ENCODE peak calls at places on chromosomes 16 and 17, in four cellular contexts. S, B, W and D are unnamed samples.

GRCh38 chr16:49454426-49455180 is 81.0 kb downstream of the C16orf78 start:
- DNase-seq in S (no peak), B (no peak), W (no peak), D (no peak)

GRCh38 chr17:43356999-43357398 is 41.8 kb upstream of the ARL4D start:
- DNase-seq in S (no peak), B (peak), W (peak), D (no peak)

GRCh38 chr16:52957199-52957598 is 95.5 kb downstream of the CHD9NB start:
- DNase-seq in S (no peak), B (no peak), W (no peak), D (no peak)

GRCh38 chr17:47315451-47316266 is 8.1 kb upstream of the EFCAB13 start:
- DNase-seq in S (no peak), B (peak), W (no peak), D (peak)

GRCh38 chr17:30580916-30581315 is 103.7 kb downstream of the GOSR1 start:
- DNase-seq in S (no peak), B (no peak), W (no peak), D (no peak)

GRCh38 chr16:28491080-28491969 is 549 bp downstream of the CLN3 start:
- DNase-seq in S (no peak), B (peak), W (no peak), D (peak)

GRCh38 chr16:659618-660017 is 8.3 kb upstream of the RHOT2 start:
- DNase-seq in S (no peak), B (no peak), W (no peak), D (no peak)

GRCh38 chr17:77558846-77559626 is 399.5 kb upstream of the TNRC6C start:
- DNase-seq in S (no peak), B (no peak), W (no peak), D (no peak)

GRCh38 chr16:13902677-13903076 is 17.3 kb upstream of the ERCC4 start:
- DNase-seq in S (no peak), B (no peak), W (no peak), D (no peak)

GRCh38 chr17:12591336-12591735 is 74.4 kb upstream of the MYOCD start:
- DNase-seq in S (no peak), B (no peak), W (no peak), D (peak)

GRCh38 chr16:88982286-88983084 is 5.5 kb upstream of the CBFA2T3 start:
- DNase-seq in S (no peak), B (no peak), W (no peak), D (no peak)

GRCh38 chr16:54326266-54326662 is 39.7 kb upstream of the IRX3 start:
- DNase-seq in S (no peak), B (no peak), W (no peak), D (no peak)

GRCh38 chr17:61449707-61450640 is 2.2 kb upstream of the TBX4 start:
- DNase-seq in S (no peak), B (no peak), W (no peak), D (no peak)

GRCh38 chr16:50676684-50677225 is 4.4 kb downstream of the SNX20 start:
- DNase-seq in S (no peak), B (no peak), W (no peak), D (no peak)
- TF ChIP-seq CTCF in S (no peak), B (no peak), W (no peak), D (no peak)

DNA sequence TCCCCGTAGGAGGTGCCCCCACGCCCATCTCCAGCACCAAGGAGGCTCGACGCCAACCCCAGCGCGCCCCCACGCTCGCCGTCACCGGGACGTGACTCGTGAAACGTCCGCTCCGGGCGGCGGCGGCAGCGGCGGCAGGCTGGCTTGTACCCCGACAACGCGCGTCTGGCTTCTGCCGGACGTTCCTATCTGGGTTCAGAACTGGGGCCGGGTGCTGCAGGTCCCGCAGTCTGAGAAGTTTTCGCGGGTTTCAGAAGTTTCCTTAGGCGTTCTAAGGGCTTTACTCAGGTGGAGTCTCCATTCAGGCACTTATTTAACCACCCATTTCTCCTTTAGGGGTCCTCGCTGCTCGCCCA is 672 bp upstream of the ALKBH5 start:
- DNase-seq in S (peak), B (peak), W (peak), D (peak)
- TF ChIP-seq CTCF in S (no peak), B (no peak), W (no peak), D (no peak)

DNA sequence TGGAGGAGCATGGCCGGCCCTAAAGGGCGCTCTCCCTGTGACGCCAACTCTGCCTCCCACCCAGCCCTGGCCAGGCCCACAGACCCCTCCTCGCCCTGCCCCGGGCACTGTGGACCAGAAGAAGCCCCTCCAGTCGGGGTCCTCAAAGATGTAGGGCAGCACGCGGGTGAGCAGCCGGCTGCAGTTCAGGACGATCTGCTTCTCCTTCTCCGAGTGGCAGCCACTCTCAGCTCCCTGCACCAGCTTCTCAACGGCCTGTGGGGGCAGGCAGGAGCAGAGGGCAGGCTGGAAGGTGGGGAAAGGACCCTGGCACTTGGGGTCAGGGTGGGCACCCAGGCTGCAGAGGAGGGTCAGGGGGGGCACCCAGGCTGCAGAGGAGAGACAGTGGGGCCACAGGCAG is 8.9 kb downstream of the HID1 start:
- DNase-seq in S (no peak), B (no peak), W (no peak), D (no peak)
- TF ChIP-seq CTCF in S (no peak), B (no peak), W (peak), D (peak)

GRCh38 chr17:6857336-6857735 is 25.8 kb upstream of the TEKT1 start:
- DNase-seq in S (no peak), B (no peak), W (no peak), D (no peak)

GRCh38 chr17:6856054-6856453 is 24.5 kb upstream of the TEKT1 start:
- DNase-seq in S (no peak), B (no peak), W (no peak), D (no peak)

GRCh38 chr17:6857904-6858303 is 26.4 kb upstream of the TEKT1 start:
- DNase-seq in S (no peak), B (no peak), W (no peak), D (no peak)

GRCh38 chr17:6853764-6854442 is 22.4 kb upstream of the TEKT1 start:
- DNase-seq in S (no peak), B (no peak), W (no peak), D (no peak)
- TF ChIP-seq CTCF in S (peak), B (no peak), W (peak), D (peak)

GRCh38 chr16:81713295-81713772 is 65.8 kb upstream of the PLCG2 start:
- DNase-seq in S (no peak), B (no peak), W (no peak), D (no peak)
- TF ChIP-seq CTCF in S (no peak), B (no peak), W (no peak), D (no peak)

GRCh38 chr16:67151431-67152097 is 766 bp upstream of the B3GNT9 start:
- DNase-seq in S (no peak), B (no peak), W (no peak), D (no peak)
- TF ChIP-seq CTCF in S (no peak), B (no peak), W (peak), D (no peak)

GRCh38 chr16:86510465-86511261 is at the start of gene FOXF1:
- DNase-seq in S (no peak), B (no peak), W (no peak), D (no peak)
- TF ChIP-seq CTCF in S (no peak), B (no peak), W (no peak), D (no peak)

GRCh38 chr17:39276113-39276512 is 50.4 kb upstream of the STAC2 start:
- DNase-seq in S (no peak), B (no peak), W (no peak), D (no peak)

GRCh38 chr17:39271546-39271945 is 45.8 kb upstream of the STAC2 start:
- DNase-seq in S (no peak), B (no peak), W (peak), D (no peak)

DNA sequence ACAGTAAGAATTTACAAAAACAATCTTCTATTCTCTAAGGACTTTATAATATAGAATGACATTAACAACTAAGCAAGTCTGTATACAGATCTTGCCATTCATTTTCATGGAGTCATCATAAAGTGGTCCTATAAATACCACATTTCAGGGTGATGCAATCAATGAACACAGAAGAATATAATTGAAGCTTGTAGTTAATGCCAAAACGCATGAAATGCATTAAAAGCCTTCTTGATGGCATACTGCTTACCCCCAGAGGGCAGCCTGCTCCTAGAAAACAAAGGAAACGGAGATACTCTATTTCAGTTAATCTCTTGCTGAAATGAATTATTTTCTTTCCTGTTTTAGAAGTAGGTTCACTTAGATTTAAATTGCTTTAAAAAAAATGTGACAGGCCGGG is 45.2 kb upstream of the STAC2 start:
- DNase-seq in S (peak), B (peak), W (peak), D (no peak)
- TF ChIP-seq CTCF in S (peak), B (peak), W (peak), D (no peak)